ENCODE peak calls at places on chromosome 5, in six cellular contexts. D is fibroblast of the aortic adventitia, A is SIG-M5, H is ecto neural progenitor cell, Q is small intestine, P is DMS153. S is an unnamed sample.

GRCh38 chr5:91434348-91434747 is 51.2 kb upstream of the ARRDC3 start:
- DNase-seq in P (no peak), A (no peak), Q (no peak), H (no peak), D (no peak), S (no peak)

GRCh38 chr5:102809033-102809432 is 53.9 kb downstream of the PAM start:
- DNase-seq in P (no peak), Q (peak), A (no peak), D (no peak), H (no peak), S (peak)

GRCh38 chr5:144072518-144072927 is 97.9 kb downstream of the YIPF5 start:
- DNase-seq in P (no peak), A (no peak), D (peak), Q (no peak), H (no peak), S (no peak)

GRCh38 chr5:42822558-42822957 is 10.9 kb upstream of the SELENOP start:
- DNase-seq in P (no peak), Q (no peak), H (no peak), D (no peak), A (no peak), S (no peak)

GRCh38 chr5:29942089-29942488 is 1251.4 kb upstream of the CDH6 start:
- DNase-seq in H (no peak), D (no peak), A (no peak), P (no peak), Q (no peak), S (no peak)

GRCh38 chr5:107456281-107456715 is 214.4 kb downstream of the EFNA5 start:
- DNase-seq in P (no peak), Q (no peak), A (no peak), H (no peak), D (no peak), S (no peak)

GRCh38 chr5:138706655-138707480 is 46.4 kb upstream of the CTNNA1 start:
- DNase-seq in P (no peak), A (no peak), Q (no peak), H (no peak), D (peak), S (peak)

GRCh38 chr5:132405646-132406045 is 36.1 kb downstream of the SLC22A5 start:
- DNase-seq in A (no peak), H (no peak), Q (no peak), P (no peak), D (no peak), S (no peak)